ENCODE peak calls at places on chromosomes 12 and 14, in four cellular contexts. U, I, X and V are unnamed samples.
A peak's percentile ranks its signal among the peaks of the same experiment; 100 is the strongest.

GRCh38 chr12:105279460-105280056 is 43.6 kb upstream of the APPL2 start:
- DNase-seq in U (no peak), I (no peak), X (peak; percentile 29), V (no peak)

GRCh38 chr12:22687677-22688076 is 62.7 kb downstream of the ETNK1 start:
- DNase-seq in U (no peak), I (no peak), X (no peak), V (no peak)

GRCh38 chr14:21868442-21869046 is 194.9 kb upstream of the OR4E1 start:
- DNase-seq in U (no peak), I (no peak), X (peak; percentile 74), V (peak; percentile 62)

GRCh38 chr14:54600685-54601084 is 33.8 kb downstream of the SAMD4A start:
- DNase-seq in U (no peak), I (no peak), X (no peak), V (no peak)

GRCh38 chr14:92093320-92093719 is 13.1 kb downstream of the ATXN3 start:
- DNase-seq in U (no peak), I (no peak), X (no peak), V (no peak)

GRCh38 chr14:58077621-58078020 is 74.4 kb downstream of the ARMH4 start:
- DNase-seq in U (no peak), I (no peak), X (no peak), V (no peak)

GRCh38 chr14:58815781-58816297 is 178.1 kb downstream of the DACT1 start:
- DNase-seq in U (no peak), I (no peak), X (no peak), V (no peak)

GRCh38 chr12:86264451-86265328 is 8.5 kb upstream of the MGAT4C start:
- DNase-seq in U (peak; percentile 6), I (peak; percentile 12), X (peak; percentile 4), V (peak; percentile 11)

GRCh38 chr14:95104911-95105310 is 52.4 kb downstream of the DICER1 start:
- DNase-seq in U (no peak), I (no peak), X (no peak), V (no peak)

GRCh38 chr14:96086032-96086431 is 46.9 kb downstream of the C14orf132 start:
- DNase-seq in U (no peak), I (no peak), X (no peak), V (no peak)

GRCh38 chr12:53645191-53645590 is 19.0 kb upstream of the ATF7 start:
- DNase-seq in U (no peak), I (no peak), X (no peak), V (no peak)

GRCh38 chr14:44030963-44031362 is 476.1 kb downstream of the FSCB start:
- DNase-seq in U (no peak), I (no peak), X (no peak), V (no peak)

GRCh38 chr12:110546339-110546738 is 36.8 kb downstream of the PPTC7 start:
- DNase-seq in U (no peak), I (no peak), X (no peak), V (no peak)

GRCh38 chr14:23086565-23086964 is 8.4 kb downstream of the ACIN1 start:
- DNase-seq in U (no peak), I (no peak), X (no peak), V (no peak)

GRCh38 chr14:20551606-20552005 is 9.2 kb downstream of the RNASE9 start:
- DNase-seq in U (no peak), I (no peak), X (no peak), V (no peak)
- H3K27me3 ChIP-seq in U (peaks cover 2% of the 10 kb centered on the region), I (peaks cover 12% of the 10 kb centered on the region), X (no peaks in the 10 kb centered on the region), V (no peaks in the 10 kb centered on the region)

GRCh38 chr12:1587927-1588573 is 6.3 kb downstream of the FBXL14 start:
- DNase-seq in U (no peak), I (no peak), X (peak; percentile 12), V (no peak)
- H3K4me1 ChIP-seq in U (peaks cover 61% of the 10 kb centered on the region), I (peaks cover 69% of the 10 kb centered on the region), X (peaks cover 51% of the 10 kb centered on the region), V (peaks cover 7% of the 10 kb centered on the region)

GRCh38 chr12:6059221-6059620 is 65.2 kb downstream of the VWF start:
- DNase-seq in U (no peak), I (no peak), X (no peak), V (peak; percentile 1)

GRCh38 chr12:6057693-6058092 is 66.8 kb downstream of the VWF start:
- DNase-seq in U (no peak), I (no peak), X (no peak), V (peak; percentile 44)

GRCh38 chr12:6058481-6059161 is 65.8 kb downstream of the VWF start:
- DNase-seq in U (no peak), I (no peak), X (no peak), V (peak; percentile 56)

GRCh38 chr12:6061661-6062060 is 62.8 kb downstream of the VWF start:
- DNase-seq in U (no peak), I (no peak), X (no peak), V (no peak)

GRCh38 chr12:6059860-6060565 is 64.5 kb downstream of the VWF start:
- DNase-seq in U (no peak), I (no peak), X (no peak), V (peak; percentile 61)
- H3K4me3 ChIP-seq in U (no peak overlapping the region), I (no peak overlapping the region), X (no peak overlapping the region), V (no peak overlapping the region)

DNA sequence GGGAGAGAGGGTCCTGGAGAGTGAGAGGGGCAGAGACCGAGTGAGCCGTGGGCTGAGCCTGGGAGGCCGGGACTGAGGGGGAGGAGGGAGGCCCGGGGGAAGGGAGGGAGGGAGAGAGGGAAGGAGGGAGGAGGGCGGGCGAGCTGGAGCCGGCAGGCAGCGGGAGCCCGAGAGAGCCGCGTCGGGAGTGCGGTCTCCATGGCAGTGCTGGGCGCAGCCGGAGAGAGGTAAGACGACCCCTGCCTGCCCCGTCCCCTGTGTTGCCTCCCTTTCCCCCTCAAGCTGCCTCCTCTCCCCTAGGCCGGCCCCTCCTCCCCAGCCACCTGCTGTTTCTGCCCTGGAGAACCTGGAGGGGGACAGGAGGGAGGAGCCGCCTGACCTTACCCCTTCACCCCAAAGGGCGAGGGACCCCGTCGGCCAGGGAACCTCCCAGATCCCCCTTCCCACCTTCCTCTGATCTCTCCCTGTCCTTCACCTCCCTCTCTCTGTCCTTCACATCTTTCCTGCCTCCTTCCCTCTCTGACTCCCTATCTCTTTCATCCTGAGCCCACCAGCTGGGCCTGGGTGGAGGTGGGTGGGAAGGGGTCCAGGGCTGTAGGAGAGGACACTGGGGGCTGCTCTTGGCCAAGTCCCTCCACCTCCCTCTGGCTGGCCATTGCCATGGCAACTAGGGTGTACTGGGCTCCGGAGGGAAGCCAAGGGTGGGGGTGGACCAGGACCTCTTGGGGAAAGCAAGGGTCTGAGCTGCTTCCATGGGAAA is at the start of gene GPR162:
- DNase-seq in U (peak; percentile 72), I (peak; percentile 72), X (no peak), V (peak; percentile 87)
- H3K27me3 ChIP-seq in U (no peaks in the 10 kb centered on the region), I (peaks cover 24% of the 10 kb centered on the region), X (peaks cover 10% of the 10 kb centered on the region), V (no peaks in the 10 kb centered on the region)